ENCODE peak calls at places on chromosomes 4 and X, in six cellular contexts. One of them, this sample, is unnamed.
A peak's percentile ranks its signal among the peaks of the same experiment; 100 is the strongest.

GRCh38 chr4:183099537-183100297 is 660 bp downstream of the WWC2 start:
- DNase-seq in CD4-positive, alpha-beta T cell: peak; percentile 2
- DNase-seq in choroid plexus epithelial cell: peak; percentile 23
- DNase-seq in astrocyte of the cerebellum: no peak
- DNase-seq in pancreas: peak; percentile 54
- DNase-seq in fibroblast of the aortic adventitia: no peak
- DNase-seq in this sample: no peak

GRCh38 chr4:55396305-55397023 is 707 bp downstream of the TMEM165 start:
- DNase-seq in CD4-positive, alpha-beta T cell: peak; percentile 3
- DNase-seq in choroid plexus epithelial cell: peak; percentile 44
- DNase-seq in astrocyte of the cerebellum: no peak
- DNase-seq in pancreas: peak; percentile 58
- DNase-seq in fibroblast of the aortic adventitia: peak; percentile 74
- DNase-seq in this sample: peak; percentile 56

GRCh38 chr4:70632028-70632427 is 3.5 kb downstream of the ENAM start:
- DNase-seq in CD4-positive, alpha-beta T cell: no peak
- DNase-seq in astrocyte of the cerebellum: peak; percentile 19
- DNase-seq in fibroblast of the aortic adventitia: peak; percentile 71
- DNase-seq in choroid plexus epithelial cell: peak; percentile 64
- DNase-seq in pancreas: no peak
- DNase-seq in this sample: no peak

GRCh38 chrX:11349661-11350337 is 56.6 kb downstream of the AMELX start:
- DNase-seq in astrocyte of the cerebellum: no peak
- DNase-seq in pancreas: no peak
- DNase-seq in choroid plexus epithelial cell: no peak
- DNase-seq in CD4-positive, alpha-beta T cell: no peak
- DNase-seq in fibroblast of the aortic adventitia: no peak
- DNase-seq in this sample: peak; percentile 39

GRCh38 chr4:186820371-186820990 is 96.8 kb upstream of the FAT1 start:
- DNase-seq in CD4-positive, alpha-beta T cell: no peak
- DNase-seq in fibroblast of the aortic adventitia: no peak
- DNase-seq in pancreas: no peak
- DNase-seq in astrocyte of the cerebellum: no peak
- DNase-seq in choroid plexus epithelial cell: peak; percentile 74
- DNase-seq in this sample: peak; percentile 54

GRCh38 chr4:167578906-167579305 is 344.6 kb upstream of the SPOCK3 start:
- DNase-seq in choroid plexus epithelial cell: no peak
- DNase-seq in pancreas: no peak
- DNase-seq in fibroblast of the aortic adventitia: no peak
- DNase-seq in CD4-positive, alpha-beta T cell: no peak
- DNase-seq in astrocyte of the cerebellum: no peak
- DNase-seq in this sample: peak; percentile 0

GRCh38 chr4:150329338-150329737 is 251.1 kb downstream of the DCLK2 start:
- DNase-seq in CD4-positive, alpha-beta T cell: no peak
- DNase-seq in astrocyte of the cerebellum: no peak
- DNase-seq in pancreas: no peak
- DNase-seq in choroid plexus epithelial cell: no peak
- DNase-seq in fibroblast of the aortic adventitia: peak; percentile 16
- DNase-seq in this sample: peak; percentile 30

GRCh38 chr4:141134051-141134450 is 782 bp upstream of the RNF150 start:
- DNase-seq in pancreas: no peak
- DNase-seq in fibroblast of the aortic adventitia: no peak
- DNase-seq in astrocyte of the cerebellum: no peak
- DNase-seq in choroid plexus epithelial cell: peak; percentile 13
- DNase-seq in CD4-positive, alpha-beta T cell: no peak
- DNase-seq in this sample: peak; percentile 27

GRCh38 chr4:85086721-85087120 is 120.2 kb upstream of the WDFY3 start:
- DNase-seq in fibroblast of the aortic adventitia: no peak
- DNase-seq in CD4-positive, alpha-beta T cell: no peak
- DNase-seq in choroid plexus epithelial cell: no peak
- DNase-seq in astrocyte of the cerebellum: no peak
- DNase-seq in pancreas: no peak
- DNase-seq in this sample: peak; percentile 2

GRCh38 chr4:154807042-154807630 is 26.1 kb downstream of the RBM46 start:
- DNase-seq in pancreas: no peak
- DNase-seq in astrocyte of the cerebellum: peak; percentile 13
- DNase-seq in fibroblast of the aortic adventitia: peak; percentile 78
- DNase-seq in CD4-positive, alpha-beta T cell: no peak
- DNase-seq in choroid plexus epithelial cell: peak; percentile 70
- DNase-seq in this sample: peak; percentile 52

GRCh38 chr4:85058551-85058950 is 92.1 kb upstream of the WDFY3 start:
- DNase-seq in CD4-positive, alpha-beta T cell: no peak
- DNase-seq in pancreas: no peak
- DNase-seq in fibroblast of the aortic adventitia: no peak
- DNase-seq in astrocyte of the cerebellum: no peak
- DNase-seq in choroid plexus epithelial cell: no peak
- DNase-seq in this sample: peak; percentile 37

GRCh38 chr4:5874811-5875465 is 17.9 kb downstream of the CRMP1 start:
- DNase-seq in pancreas: no peak
- DNase-seq in choroid plexus epithelial cell: peak; percentile 50
- DNase-seq in fibroblast of the aortic adventitia: peak; percentile 41
- DNase-seq in astrocyte of the cerebellum: peak; percentile 66
- DNase-seq in CD4-positive, alpha-beta T cell: no peak
- DNase-seq in this sample: no peak

GRCh38 chr4:169815606-169816005 is 57.9 kb upstream of the HPF1 start:
- DNase-seq in fibroblast of the aortic adventitia: no peak
- DNase-seq in astrocyte of the cerebellum: no peak
- DNase-seq in choroid plexus epithelial cell: peak; percentile 6
- DNase-seq in pancreas: no peak
- DNase-seq in CD4-positive, alpha-beta T cell: no peak
- DNase-seq in this sample: no peak

GRCh38 chr4:128524311-128524710 is 236.7 kb upstream of the PGRMC2 start:
- DNase-seq in choroid plexus epithelial cell: peak; percentile 79
- DNase-seq in astrocyte of the cerebellum: no peak
- DNase-seq in fibroblast of the aortic adventitia: peak; percentile 97
- DNase-seq in pancreas: no peak
- DNase-seq in CD4-positive, alpha-beta T cell: no peak
- DNase-seq in this sample: peak; percentile 86

GRCh38 chrX:20139966-20140365 is 1.7 kb downstream of the EIF1AX start:
- DNase-seq in choroid plexus epithelial cell: peak; percentile 26
- DNase-seq in CD4-positive, alpha-beta T cell: no peak
- DNase-seq in fibroblast of the aortic adventitia: peak; percentile 75
- DNase-seq in pancreas: no peak
- DNase-seq in astrocyte of the cerebellum: peak; percentile 24
- DNase-seq in this sample: peak; percentile 55

GRCh38 chrX:104854188-104854587 is 288.2 kb downstream of the IL1RAPL2 start:
- DNase-seq in choroid plexus epithelial cell: no peak
- DNase-seq in CD4-positive, alpha-beta T cell: no peak
- DNase-seq in fibroblast of the aortic adventitia: no peak
- DNase-seq in astrocyte of the cerebellum: peak; percentile 75
- DNase-seq in pancreas: no peak
- DNase-seq in this sample: peak; percentile 27

GRCh38 chr4:136691607-136692006 is 840.7 kb downstream of the PCDH18 start:
- DNase-seq in choroid plexus epithelial cell: no peak
- DNase-seq in astrocyte of the cerebellum: no peak
- DNase-seq in pancreas: no peak
- DNase-seq in fibroblast of the aortic adventitia: no peak
- DNase-seq in CD4-positive, alpha-beta T cell: no peak
- DNase-seq in this sample: no peak

GRCh38 chr4:136687596-136687995 is 844.7 kb downstream of the PCDH18 start:
- DNase-seq in fibroblast of the aortic adventitia: no peak
- DNase-seq in CD4-positive, alpha-beta T cell: no peak
- DNase-seq in astrocyte of the cerebellum: no peak
- DNase-seq in choroid plexus epithelial cell: no peak
- DNase-seq in pancreas: no peak
- DNase-seq in this sample: no peak

GRCh38 chr4:136690363-136690762 is 841.9 kb downstream of the PCDH18 start:
- DNase-seq in astrocyte of the cerebellum: no peak
- DNase-seq in pancreas: no peak
- DNase-seq in choroid plexus epithelial cell: no peak
- DNase-seq in CD4-positive, alpha-beta T cell: no peak
- DNase-seq in fibroblast of the aortic adventitia: no peak
- DNase-seq in this sample: no peak

DNA sequence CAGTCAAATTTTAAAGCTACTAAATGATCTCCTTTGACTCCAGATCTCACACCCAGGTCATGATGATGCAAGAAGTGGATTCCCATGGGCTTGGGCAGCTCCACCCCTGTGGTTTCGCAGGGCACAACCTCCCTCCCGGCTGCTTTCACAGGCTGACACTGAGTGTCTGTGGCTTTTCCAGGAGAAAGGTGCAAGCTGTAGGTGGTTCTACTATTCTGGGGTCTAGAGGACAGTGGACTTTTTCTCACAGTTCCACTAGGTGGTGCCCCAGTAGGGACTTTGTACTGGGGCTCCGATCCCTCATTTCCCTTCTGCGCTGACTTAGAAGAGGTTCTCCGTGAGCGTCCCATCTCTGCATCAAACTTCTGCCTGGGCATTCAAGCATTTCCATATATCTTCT is 845.2 kb downstream of the PCDH18 start:
- DNase-seq in choroid plexus epithelial cell: peak; percentile 25
- DNase-seq in CD4-positive, alpha-beta T cell: no peak
- DNase-seq in astrocyte of the cerebellum: no peak
- DNase-seq in fibroblast of the aortic adventitia: peak; percentile 1
- DNase-seq in pancreas: no peak
- DNase-seq in this sample: no peak
- TF ChIP-seq CTCF in choroid plexus epithelial cell: peak; percentile 51
- TF ChIP-seq CTCF in CD4-positive, alpha-beta T cell: no peak
- TF ChIP-seq CTCF in astrocyte of the cerebellum: no peak
- TF ChIP-seq CTCF in fibroblast of the aortic adventitia: no peak
- TF ChIP-seq CTCF in pancreas: no peak
- TF ChIP-seq CTCF in this sample: peak; percentile 40

DNA sequence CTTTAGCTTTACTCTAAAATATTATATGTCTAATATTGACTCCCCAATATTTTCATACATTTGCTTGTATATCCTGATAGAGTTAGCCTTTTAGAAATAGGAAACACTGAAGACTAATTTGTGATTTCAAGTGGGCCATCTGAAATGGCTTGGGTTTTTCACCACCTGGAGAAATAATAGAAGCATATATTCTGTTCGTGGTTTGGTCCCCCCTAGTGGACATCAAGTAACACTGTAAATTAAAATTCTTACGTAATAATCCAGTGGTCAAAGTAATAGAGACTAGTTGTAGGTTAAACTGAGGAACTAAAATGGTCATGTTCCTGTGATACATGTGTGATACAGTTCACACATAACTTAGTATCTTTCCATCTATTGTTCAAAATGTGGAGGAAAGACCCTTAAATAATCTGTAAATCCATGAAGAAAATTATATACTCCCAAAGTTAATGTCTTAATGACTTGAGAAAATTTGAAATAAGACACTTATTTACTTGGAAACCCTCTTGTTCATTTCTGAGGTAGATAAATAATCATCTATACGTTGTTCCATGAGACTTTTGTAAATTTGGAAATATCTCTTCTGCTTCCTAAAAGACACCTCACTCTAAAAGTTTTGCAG is 79.8 kb upstream of the SMARCAD1 start:
- DNase-seq in pancreas: no peak
- DNase-seq in choroid plexus epithelial cell: peak; percentile 59
- DNase-seq in fibroblast of the aortic adventitia: peak; percentile 46
- DNase-seq in CD4-positive, alpha-beta T cell: no peak
- DNase-seq in astrocyte of the cerebellum: peak; percentile 36
- DNase-seq in this sample: peak; percentile 28
- TF ChIP-seq CTCF in pancreas: peak; percentile 51
- TF ChIP-seq CTCF in choroid plexus epithelial cell: peak; percentile 67
- TF ChIP-seq CTCF in fibroblast of the aortic adventitia: peak; percentile 60
- TF ChIP-seq CTCF in CD4-positive, alpha-beta T cell: no peak
- TF ChIP-seq CTCF in astrocyte of the cerebellum: peak; percentile 49
- TF ChIP-seq CTCF in this sample: peak; percentile 62

GRCh38 chrX:70166601-70167590 is 10.4 kb upstream of the DGAT2L6 start:
- DNase-seq in astrocyte of the cerebellum: peak; percentile 37
- DNase-seq in CD4-positive, alpha-beta T cell: no peak
- DNase-seq in pancreas: no peak
- DNase-seq in fibroblast of the aortic adventitia: peak; percentile 57
- DNase-seq in choroid plexus epithelial cell: peak; percentile 71
- DNase-seq in this sample: peak; percentile 67

GRCh38 chrX:70169281-70169680 is 8.0 kb upstream of the DGAT2L6 start:
- DNase-seq in CD4-positive, alpha-beta T cell: no peak
- DNase-seq in fibroblast of the aortic adventitia: no peak
- DNase-seq in pancreas: no peak
- DNase-seq in choroid plexus epithelial cell: no peak
- DNase-seq in astrocyte of the cerebellum: no peak
- DNase-seq in this sample: no peak

GRCh38 chrX:70172226-70172625 is 5.1 kb upstream of the DGAT2L6 start:
- DNase-seq in CD4-positive, alpha-beta T cell: no peak
- DNase-seq in astrocyte of the cerebellum: no peak
- DNase-seq in pancreas: no peak
- DNase-seq in fibroblast of the aortic adventitia: peak; percentile 8
- DNase-seq in choroid plexus epithelial cell: peak; percentile 13
- DNase-seq in this sample: no peak

GRCh38 chrX:70171636-70172035 is 5.6 kb upstream of the DGAT2L6 start:
- DNase-seq in fibroblast of the aortic adventitia: no peak
- DNase-seq in pancreas: no peak
- DNase-seq in CD4-positive, alpha-beta T cell: no peak
- DNase-seq in choroid plexus epithelial cell: no peak
- DNase-seq in astrocyte of the cerebellum: no peak
- DNase-seq in this sample: no peak

GRCh38 chrX:70168238-70169188 is 8.8 kb upstream of the DGAT2L6 start:
- DNase-seq in astrocyte of the cerebellum: peak; percentile 16
- DNase-seq in CD4-positive, alpha-beta T cell: no peak
- DNase-seq in choroid plexus epithelial cell: peak; percentile 62
- DNase-seq in pancreas: no peak
- DNase-seq in fibroblast of the aortic adventitia: peak; percentile 68
- DNase-seq in this sample: peak; percentile 69
- TF ChIP-seq CTCF in astrocyte of the cerebellum: no peak
- TF ChIP-seq CTCF in CD4-positive, alpha-beta T cell: no peak
- TF ChIP-seq CTCF in choroid plexus epithelial cell: no peak
- TF ChIP-seq CTCF in pancreas: no peak
- TF ChIP-seq CTCF in fibroblast of the aortic adventitia: no peak
- TF ChIP-seq CTCF in this sample: no peak

DNA sequence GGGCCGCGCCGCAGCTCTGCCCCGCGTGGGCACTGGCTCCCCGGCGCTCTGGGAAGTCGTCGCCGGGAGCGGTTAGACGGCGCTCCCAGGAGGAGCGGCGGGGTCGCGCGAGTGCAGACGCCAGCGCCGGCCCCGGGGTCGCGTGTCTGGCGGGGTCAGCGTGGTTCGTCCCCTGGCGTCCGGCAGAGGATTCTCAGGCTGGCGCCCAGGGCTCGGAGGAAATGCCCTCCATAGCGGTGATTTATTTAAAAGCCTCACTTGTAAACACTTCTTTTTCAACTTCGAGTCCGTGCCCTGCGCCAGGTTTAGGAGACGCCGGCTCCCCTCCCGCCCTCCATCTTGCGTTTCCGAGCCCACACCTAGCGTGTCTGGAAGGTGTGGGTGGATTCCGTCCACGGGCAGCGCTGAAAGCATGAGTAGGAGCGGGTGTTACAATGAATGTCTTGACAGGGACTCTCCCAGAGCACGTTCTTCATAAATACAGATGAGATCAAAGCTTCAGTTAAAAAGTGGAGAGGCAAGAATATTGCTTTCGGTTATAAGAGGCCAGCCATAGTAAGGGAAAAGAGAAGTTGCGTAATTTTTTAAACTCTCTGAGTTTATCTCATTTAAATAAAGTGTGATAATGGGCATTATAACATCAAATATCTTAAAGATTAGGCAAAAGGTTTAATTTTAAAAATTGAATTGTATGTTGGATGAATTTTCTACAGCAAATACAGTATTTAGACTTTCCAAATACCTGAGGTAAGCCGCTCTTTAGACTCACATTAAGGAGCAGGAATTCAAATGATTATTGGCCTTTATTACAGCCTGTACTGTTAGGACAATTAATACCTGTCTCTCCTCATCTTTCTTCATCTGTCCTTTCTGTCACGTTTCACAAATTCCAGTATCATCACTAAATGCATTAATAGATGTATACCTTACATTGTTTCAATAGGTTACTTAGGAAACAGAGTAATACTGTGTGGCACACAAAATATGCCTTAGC is 863 bp downstream of the FAM241A start:
- DNase-seq in CD4-positive, alpha-beta T cell: peak; percentile 25
- DNase-seq in choroid plexus epithelial cell: peak; percentile 57
- DNase-seq in pancreas: peak; percentile 39
- DNase-seq in fibroblast of the aortic adventitia: peak; percentile 49
- DNase-seq in astrocyte of the cerebellum: no peak
- DNase-seq in this sample: peak; percentile 50
- TF ChIP-seq CTCF in CD4-positive, alpha-beta T cell: no peak
- TF ChIP-seq CTCF in choroid plexus epithelial cell: peak; percentile 28
- TF ChIP-seq CTCF in pancreas: no peak
- TF ChIP-seq CTCF in fibroblast of the aortic adventitia: peak; percentile 39
- TF ChIP-seq CTCF in astrocyte of the cerebellum: peak; percentile 16
- TF ChIP-seq CTCF in this sample: no peak

This sample was measured in fibroblast of villous mesenchyme.